ENCODE peak calls at places on chromosomes 13 and 19, in five cellular contexts. P is CD4-positive, CD25-positive, alpha-beta regulatory T cell; M is CD8-positive, alpha-beta memory T cell; E is upper lobe of right lung; J is keratinocyte. I is an unnamed sample.

GRCh38 chr13:36685912-36686311 is 12.1 kb downstream of the SERTM1 start:
- DNase-seq in P (no peak), M (no peak), E (no peak), J (no peak), I (no peak)

GRCh38 chr13:105587786-105588185 is 947.7 kb downstream of the EFNB2 start:
- DNase-seq in P (no peak), M (no peak), E (no peak), J (peak), I (no peak)

GRCh38 chr13:59425211-59425721 is 738.5 kb downstream of the DIAPH3 start:
- DNase-seq in P (no peak), M (no peak), E (no peak), J (no peak), I (no peak)

GRCh38 chr13:75760182-75760981 is 124.3 kb downstream of the LMO7 start:
- DNase-seq in P (no peak), M (no peak), E (no peak), J (no peak), I (no peak)

GRCh38 chr19:2944403-2944774 is 382 bp downstream of the ZNF77 start:
- DNase-seq in P (no peak), M (no peak), E (no peak), J (no peak), I (no peak)

GRCh38 chr19:47272448-47273312 is 2.0 kb upstream of the INAFM1 start:
- DNase-seq in P (peak), M (no peak), E (peak), J (no peak), I (peak)

GRCh38 chr19:1576242-1577089 is 8.3 kb upstream of the MEX3D start:
- DNase-seq in P (no peak), M (no peak), E (no peak), J (no peak), I (no peak)

GRCh38 chr19:34960103-34960805 is 3.8 kb downstream of the ZNF792 start:
- DNase-seq in P (no peak), M (no peak), E (no peak), J (no peak), I (no peak)

GRCh38 chr19:3471954-3472655 is 8.2 kb downstream of the SMIM24 start:
- DNase-seq in P (no peak), M (peak), E (peak), J (no peak), I (no peak)

GRCh38 chr19:8988204-8988603 is 22.0 kb downstream of the MUC16 start:
- DNase-seq in P (no peak), M (no peak), E (no peak), J (no peak), I (no peak)

GRCh38 chr19:703651-704446 is 4.9 kb upstream of the PALM start:
- DNase-seq in P (peak), M (peak), E (peak), J (no peak), I (peak)

GRCh38 chr19:54254195-54254906 is 2.7 kb downstream of the LILRB5 start:
- DNase-seq in P (no peak), M (no peak), E (no peak), J (no peak), I (no peak)

GRCh38 chr19:42655748-42656147 is 61.0 kb upstream of the CEACAM8 start:
- DNase-seq in P (no peak), M (no peak), E (no peak), J (no peak), I (no peak)

GRCh38 chr13:62643007-62643483 is 1227.4 kb upstream of the PCDH20 start:
- DNase-seq in P (no peak), M (no peak), E (no peak), J (no peak), I (no peak)

GRCh38 chr19:3068071-3068470 is 5.8 kb upstream of the TLE5 start:
- DNase-seq in P (no peak), M (no peak), E (no peak), J (no peak), I (no peak)

GRCh38 chr19:46413262-46414031 is at the start of gene CCDC8:
- DNase-seq in P (no peak), M (no peak), E (peak), J (no peak), I (no peak)

GRCh38 chr19:42323852-42324654 is 1.4 kb upstream of the MEGF8 start:
- DNase-seq in P (no peak), M (no peak), E (peak), J (no peak), I (no peak)

GRCh38 chr19:32619051-32619685 is 38.2 kb downstream of the PDCD5 start:
- DNase-seq in P (no peak), M (no peak), E (no peak), J (no peak), I (no peak)

GRCh38 chr19:1396019-1396767 is 5.1 kb downstream of the GAMT start:
- DNase-seq in P (no peak), M (no peak), E (no peak), J (no peak), I (no peak)

GRCh38 chr13:21088534-21088933 is 27.1 kb upstream of the LATS2 start:
- DNase-seq in P (no peak), M (no peak), E (no peak), J (no peak), I (no peak)

GRCh38 chr19:13262450-13262849 is 112.2 kb downstream of the IER2 start:
- DNase-seq in P (no peak), M (no peak), E (no peak), J (no peak), I (no peak)

GRCh38 chr13:21001471-21001870 is 59.9 kb downstream of the LATS2 start:
- DNase-seq in P (no peak), M (no peak), E (no peak), J (no peak), I (no peak)

GRCh38 chr19:2244486-2244885 is 4.6 kb upstream of the AMH start:
- DNase-seq in P (no peak), M (no peak), E (no peak), J (no peak), I (no peak)

GRCh38 chr13:77409412-77409811 is 82.5 kb upstream of the MYCBP2 start:
- DNase-seq in P (no peak), M (no peak), E (no peak), J (no peak), I (no peak)

GRCh38 chr13:84645196-84646071 is 763.2 kb upstream of the SLITRK1 start:
- DNase-seq in P (no peak), M (no peak), E (no peak), J (no peak), I (no peak)

GRCh38 chr19:41932259-41933130 is 4.2 kb upstream of the ERFL start:
- DNase-seq in P (no peak), M (no peak), E (no peak), J (no peak), I (no peak)

GRCh38 chr13:28531195-28531955 is 36.4 kb upstream of the FLT1 start:
- DNase-seq in P (no peak), M (no peak), E (peak), J (no peak), I (no peak)

GRCh38 chr19:42301646-42302204 is at the start of gene PRR19:
- DNase-seq in P (no peak), M (no peak), E (no peak), J (no peak), I (no peak)

GRCh38 chr13:51322826-51323225 is 16.7 kb upstream of the SERPINE3 start:
- DNase-seq in P (no peak), M (no peak), E (no peak), J (no peak), I (no peak)

GRCh38 chr19:57934820-57935665 is at the start of gene ZNF418:
- DNase-seq in P (peak), M (no peak), E (peak), J (no peak), I (no peak)

GRCh38 chr19:50928841-50929240 is 17.6 kb upstream of the KLK4 start:
- DNase-seq in P (no peak), M (no peak), E (no peak), J (no peak), I (no peak)

DNA sequence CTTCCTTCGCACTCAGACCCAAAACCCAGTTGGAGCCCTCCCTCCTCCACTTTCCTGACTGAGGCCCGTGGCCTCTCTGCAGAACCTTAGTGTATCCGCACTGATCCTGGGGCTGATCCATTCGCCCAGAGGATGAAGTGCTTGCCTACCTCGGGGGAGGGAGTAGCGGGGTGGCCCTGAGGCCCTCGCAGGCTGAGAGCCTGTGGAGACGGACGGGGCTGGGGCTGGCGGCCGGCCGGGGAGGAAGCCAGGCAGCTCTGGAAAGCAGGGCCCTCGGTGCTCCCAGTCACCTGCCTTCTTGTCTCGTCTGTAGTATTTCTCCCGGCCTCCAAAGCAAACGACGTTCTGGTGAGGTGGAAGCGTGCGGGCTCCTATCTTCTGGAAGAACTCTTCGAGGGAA is 1.3 kb downstream of the PROZ start:
- DNase-seq in P (no peak), M (no peak), E (no peak), J (no peak), I (no peak)
- H3K27ac ChIP-seq in P (no peak), M (no peak), E (no peak), J (no peak), I (no peak)

DNA sequence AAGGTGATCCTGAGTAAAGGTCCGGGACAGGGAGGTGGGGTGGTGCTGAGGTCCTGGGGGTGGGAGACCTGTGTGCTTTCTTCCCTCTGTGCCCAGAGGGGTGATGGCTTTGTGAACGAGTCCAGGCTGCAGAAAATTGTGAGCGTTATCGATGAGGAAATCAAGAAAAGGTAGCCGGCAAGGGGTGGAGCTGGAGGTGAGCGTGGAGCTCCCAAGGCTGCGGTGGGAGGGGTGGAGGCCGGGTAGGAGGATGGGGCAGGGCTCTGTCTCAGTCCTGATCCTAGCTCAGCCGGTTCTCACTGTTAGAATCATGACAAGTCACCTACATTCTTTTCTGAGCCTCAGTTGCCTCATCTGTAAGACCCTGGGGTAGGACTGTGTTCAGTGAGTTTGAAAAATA is 4.0 kb downstream of the SELENOV start:
- DNase-seq in P (no peak), M (no peak), E (no peak), J (no peak), I (no peak)
- H3K27ac ChIP-seq in P (no peak), M (no peak), E (no peak), J (no peak), I (no peak)

DNA sequence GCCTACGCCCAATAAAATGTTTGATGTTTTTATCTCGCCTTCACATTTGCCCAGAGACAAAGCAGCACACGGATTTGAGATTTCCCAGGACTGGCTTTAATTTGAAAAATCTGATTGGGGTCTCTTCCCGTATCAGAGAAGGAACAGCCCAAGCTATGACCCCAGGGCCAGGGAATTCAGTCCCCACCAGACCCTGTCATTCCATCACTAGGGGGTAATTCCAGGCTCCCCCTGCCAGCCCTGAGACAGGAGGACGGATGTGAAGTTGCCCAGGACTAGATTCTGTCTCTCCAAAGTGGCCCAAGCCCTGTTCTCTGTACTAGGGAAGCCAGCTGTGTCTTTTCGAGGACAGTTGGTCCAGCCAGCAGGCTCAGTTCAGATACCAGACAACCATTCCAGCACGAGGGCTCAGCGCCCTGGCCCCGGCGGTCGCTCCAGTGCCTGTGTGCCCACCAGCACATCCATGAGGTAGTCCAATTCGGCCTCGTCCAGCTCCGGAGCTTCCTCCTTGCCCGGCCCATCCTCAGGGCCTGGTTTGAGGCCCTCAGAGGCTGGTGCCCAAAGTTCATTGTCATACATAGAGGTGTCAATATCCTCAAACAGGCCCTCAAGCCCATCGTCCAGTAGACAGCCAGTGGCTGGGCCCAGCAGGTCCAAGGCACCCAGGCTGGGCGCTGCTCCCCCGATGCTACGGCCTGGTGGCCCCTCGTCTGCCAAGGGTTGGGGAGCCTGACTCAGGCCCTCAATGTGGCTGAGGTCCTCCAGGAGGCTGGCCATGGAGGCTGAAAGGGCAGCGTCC is 3.2 kb downstream of the SERTAD1 start:
- DNase-seq in P (no peak), M (no peak), E (no peak), J (no peak), I (no peak)
- H3K27ac ChIP-seq in P (no peak), M (peak), E (peak), J (no peak), I (peak)

DNA sequence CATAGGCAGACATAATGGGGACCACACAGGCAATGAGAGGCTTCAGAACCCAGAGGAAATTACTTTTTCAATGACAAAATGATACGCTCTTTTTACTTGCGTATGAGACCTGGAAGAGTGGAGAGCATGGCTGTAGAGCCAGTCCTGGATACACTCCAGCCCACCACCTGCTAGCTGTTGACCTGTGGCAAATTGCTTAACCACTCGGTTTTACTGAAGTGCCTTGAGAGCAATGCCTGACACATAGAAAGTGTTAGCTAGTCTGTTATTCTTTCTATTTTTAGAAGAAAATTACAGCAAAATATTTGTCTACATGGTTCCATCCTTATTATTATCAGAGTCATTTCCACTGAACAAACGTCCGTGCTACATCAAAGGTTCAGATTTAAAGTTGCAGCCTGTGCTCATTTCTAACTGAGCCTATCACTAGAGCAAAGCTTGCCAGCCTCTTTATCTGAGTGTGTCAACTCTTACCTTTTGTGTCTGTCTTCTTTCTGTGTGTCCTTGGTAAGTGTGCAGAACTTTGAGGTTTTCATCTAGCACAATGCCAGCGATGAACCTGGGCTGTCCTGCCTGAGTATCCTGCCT is 9.6 kb upstream of the GPR183 start:
- DNase-seq in P (no peak), M (no peak), E (peak), J (no peak), I (no peak)
- H3K27ac ChIP-seq in P (peak), M (no peak), E (no peak), J (no peak), I (no peak)

DNA sequence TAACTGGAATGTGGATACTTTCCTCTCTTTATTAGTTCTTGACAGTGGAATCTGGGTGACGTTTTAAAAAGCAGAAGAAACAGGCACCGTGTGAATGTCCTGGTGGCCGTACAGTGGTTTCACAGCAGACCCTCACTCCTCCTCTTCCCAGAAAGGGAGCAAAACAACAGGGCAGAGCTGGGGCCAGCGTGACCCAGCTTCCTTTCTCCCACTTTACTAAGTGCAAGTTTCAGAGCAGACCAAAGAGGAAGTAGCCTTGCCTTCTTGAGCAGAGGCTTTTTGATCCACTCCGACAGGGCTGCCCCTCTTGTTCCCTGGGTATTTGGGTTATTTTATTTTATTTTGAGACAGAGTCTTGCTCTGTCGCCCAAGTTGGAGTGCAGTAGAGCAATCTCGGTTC is 19.6 kb upstream of the C19orf33 start:
- DNase-seq in P (no peak), M (no peak), E (no peak), J (no peak), I (no peak)
- H3K27ac ChIP-seq in P (no peak), M (no peak), E (peak), J (no peak), I (no peak)

GRCh38 chr19:55502197-55502952 is 14.1 kb downstream of the SSC5D start:
- DNase-seq in P (no peak), M (no peak), E (no peak), J (no peak), I (no peak)

GRCh38 chr19:55503447-55504251 is 15.4 kb downstream of the SSC5D start:
- DNase-seq in P (peak), M (peak), E (peak), J (peak), I (peak)

GRCh38 chr19:55504252-55504603 is 16.0 kb downstream of the SSC5D start:
- DNase-seq in P (no peak), M (no peak), E (no peak), J (no peak), I (no peak)

GRCh38 chr19:55504981-55505380 is 16.7 kb downstream of the SSC5D start:
- DNase-seq in P (no peak), M (no peak), E (no peak), J (no peak), I (no peak)

GRCh38 chr19:55508120-55508519 is 19.9 kb downstream of the SSC5D start:
- DNase-seq in P (no peak), M (no peak), E (no peak), J (no peak), I (no peak)
- H3K27ac ChIP-seq in P (no peak), M (no peak), E (no peak), J (no peak), I (no peak)

DNA sequence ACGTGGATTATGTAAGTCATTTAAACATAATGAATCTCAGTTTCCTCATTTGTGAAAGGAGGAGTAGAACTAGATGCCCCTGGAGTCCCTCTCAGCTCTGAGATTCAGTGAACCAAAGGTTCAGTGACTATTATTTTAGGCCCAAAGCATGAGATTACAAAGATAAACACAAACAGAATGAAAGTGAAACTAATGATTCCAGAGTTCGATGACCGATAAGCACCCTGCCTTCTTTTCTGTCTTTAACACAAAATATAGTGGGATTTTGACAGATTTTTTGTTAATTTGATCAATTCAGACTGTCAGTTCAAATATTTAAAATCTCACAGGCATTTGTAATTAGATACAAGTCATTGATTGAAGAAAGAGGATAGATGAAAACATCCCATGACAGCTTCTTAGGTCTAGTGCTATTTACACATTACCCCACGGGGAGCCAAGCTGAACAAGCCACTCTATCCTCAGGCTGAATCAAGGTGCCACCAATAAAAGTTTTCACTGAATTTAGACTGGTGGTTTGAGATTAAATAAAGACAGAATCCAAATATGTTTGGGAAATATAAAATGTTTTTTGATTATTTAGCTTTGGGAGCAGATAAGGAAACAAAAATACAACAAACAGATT is 64.6 kb upstream of the RAP2A start:
- DNase-seq in P (no peak), M (no peak), E (no peak), J (no peak), I (no peak)
- H3K27ac ChIP-seq in P (peak), M (peak), E (peak), J (peak), I (no peak)

DNA sequence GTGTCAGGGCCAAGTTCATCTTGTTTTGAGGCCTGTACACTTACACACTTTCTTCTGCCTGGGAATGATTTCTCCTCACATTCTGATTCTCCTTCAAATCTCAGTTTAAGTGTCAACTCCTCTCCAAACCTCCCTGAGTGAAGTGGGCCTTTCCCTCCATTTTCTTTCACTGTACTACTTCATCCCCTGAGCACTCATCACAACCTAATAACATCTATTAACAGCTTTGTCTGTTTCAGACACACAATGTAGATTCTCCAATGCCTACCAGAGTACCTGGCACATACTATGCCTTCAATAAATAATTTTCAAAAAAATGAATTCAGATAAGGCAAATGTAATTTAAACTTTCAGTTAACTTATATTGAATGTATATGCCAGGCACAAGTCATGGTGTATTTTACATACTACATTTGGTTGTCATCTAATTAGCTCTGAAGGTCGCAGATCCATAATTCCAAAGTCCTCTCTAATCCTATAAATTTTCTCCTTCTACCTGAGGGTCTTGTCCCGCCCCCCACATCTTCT is 357 bp upstream of the COG6 start:
- DNase-seq in P (no peak), M (no peak), E (no peak), J (no peak), I (no peak)
- H3K27ac ChIP-seq in P (peak), M (peak), E (peak), J (no peak), I (peak)

I was measured in thoracic aorta.